ENCODE peak calls at places on chromosomes 16 and 17, in ten cellular contexts. H, Z, Y, W, P, L, R, G, V and K are unnamed samples.

GRCh38 chr16:24900230-24900629 is 54.5 kb downstream of the SLC5A11 start:
- DNase-seq in H (no peak), R (no peak), V (no peak), W (no peak), L (no peak), P (peak; percentile 4), G (no peak), Y (no peak), Z (no peak), K (no peak)

GRCh38 chr17:17737938-17738894 is 57.0 kb downstream of the RAI1 start:
- DNase-seq in V (no peak), Y (peak; percentile 74), W (peak; percentile 60), P (no peak), R (peak; percentile 89), H (peak; percentile 74), G (no peak), L (no peak), Z (no peak), K (no peak)

GRCh38 chr16:66899945-66900688 is 18.6 kb downstream of the CDH16 start:
- DNase-seq in P (peak; percentile 93), R (peak; percentile 81), Z (peak; percentile 85), Y (peak; percentile 87), V (no peak), H (peak; percentile 86), W (peak; percentile 94), L (peak; percentile 82), G (peak; percentile 72), K (no peak)

GRCh38 chr17:48478224-48479013 is 48.4 kb upstream of the SKAP1 start:
- DNase-seq in W (no peak), H (no peak), R (no peak), L (no peak), V (peak; percentile 84), P (no peak), Y (no peak), Z (peak; percentile 63), G (no peak), K (no peak)

GRCh38 chr17:9389116-9389515 is 186.5 kb downstream of the STX8 start:
- DNase-seq in Z (no peak), W (no peak), V (peak; percentile 68), P (no peak), R (no peak), H (no peak), G (peak; percentile 4), L (no peak), Y (no peak), K (no peak)

GRCh38 chr17:83104577-83105505 is 25.4 kb downstream of the METRNL start:
- DNase-seq in W (no peak), L (no peak), Y (no peak), G (no peak), H (no peak), Z (no peak), V (no peak), R (peak; percentile 75), P (no peak), K (no peak)

GRCh38 chr17:9101356-9101755 is 80.0 kb downstream of the NTN1 start:
- DNase-seq in L (no peak), Y (no peak), W (no peak), Z (no peak), G (no peak), P (no peak), V (no peak), R (no peak), H (no peak), K (no peak)

GRCh38 chr17:43019418-43019817 is 2.8 kb downstream of the VAT1 start:
- DNase-seq in P (no peak), L (no peak), H (peak; percentile 44), W (no peak), G (no peak), Y (no peak), R (no peak), Z (peak; percentile 40), V (no peak), K (no peak)

GRCh38 chr17:50952889-50953288 is 86.7 kb upstream of the TOB1 start:
- DNase-seq in V (no peak), L (no peak), H (no peak), Z (no peak), Y (no peak), G (no peak), R (no peak), W (no peak), P (no peak), K (no peak)

GRCh38 chr17:56601613-56602012 is 8.1 kb downstream of the NOG start:
- DNase-seq in P (no peak), Y (no peak), L (no peak), H (no peak), R (no peak), V (no peak), W (no peak), Z (no peak), G (no peak), K (no peak)

GRCh38 chr17:73705594-73705993 is 61.3 kb upstream of the SDK2 start:
- DNase-seq in V (no peak), Z (no peak), L (no peak), G (no peak), P (no peak), R (peak; percentile 83), W (no peak), H (no peak), Y (no peak), K (no peak)

GRCh38 chr16:76791151-76791550 is 399.8 kb upstream of the MON1B start:
- DNase-seq in Z (no peak), H (no peak), V (no peak), P (no peak), R (no peak), W (no peak), Y (no peak), L (no peak), G (no peak), K (no peak)

DNA sequence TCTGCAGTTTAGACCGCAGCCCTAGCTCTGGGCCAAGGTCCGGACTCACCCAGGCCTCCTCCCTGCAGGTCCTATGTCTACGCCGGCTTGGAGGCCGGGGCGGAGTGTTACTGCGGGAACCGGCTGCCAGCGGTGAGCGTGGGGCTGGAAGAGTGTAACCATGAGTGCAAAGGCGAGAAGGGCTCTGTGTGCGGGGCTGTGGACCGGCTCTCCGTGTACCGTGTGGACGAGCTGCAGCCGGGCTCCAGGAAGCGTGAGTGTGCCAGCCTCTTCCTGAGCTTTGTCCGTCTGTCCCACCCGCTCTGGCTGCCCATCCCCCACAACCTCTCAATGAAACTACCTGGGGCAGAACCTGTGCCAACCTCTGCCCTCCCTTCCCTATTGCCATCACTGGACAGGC is 20.1 kb downstream of the WSCD1 start:
- DNase-seq in V (no peak), P (peak; percentile 47), R (no peak), Z (no peak), L (no peak), G (no peak), Y (no peak), W (no peak), H (peak; percentile 72), K (no peak)
- TF ChIP-seq EP300 in V (no peak), P (no peak), R (no peak), Z (no peak), L (no peak), G (no peak), Y (no peak), W (no peak), H (no peak), K (no peak)

GRCh38 chr16:1151424-1152122 is 1.3 kb upstream of the CACNA1H start:
- DNase-seq in W (no peak), Z (no peak), V (no peak), R (no peak), H (no peak), G (no peak), L (no peak), Y (no peak), P (no peak), K (no peak)

GRCh38 chr16:1152123-1152638 is 725 bp upstream of the CACNA1H start:
- DNase-seq in W (peak; percentile 71), V (no peak), G (no peak), P (peak; percentile 80), Y (no peak), H (no peak), L (no peak), Z (no peak), R (no peak), K (no peak)

GRCh38 chr16:1152651-1153259 is at the start of gene CACNA1H:
- DNase-seq in G (no peak), H (no peak), Y (no peak), P (no peak), W (peak; percentile 82), L (no peak), R (peak; percentile 86), V (no peak), Z (peak; percentile 94), K (no peak)

GRCh38 chr16:1149101-1149636 is 3.7 kb upstream of the CACNA1H start:
- DNase-seq in P (no peak), L (no peak), V (no peak), R (no peak), W (no peak), G (no peak), Z (no peak), Y (no peak), H (no peak), K (no peak)

DNA sequence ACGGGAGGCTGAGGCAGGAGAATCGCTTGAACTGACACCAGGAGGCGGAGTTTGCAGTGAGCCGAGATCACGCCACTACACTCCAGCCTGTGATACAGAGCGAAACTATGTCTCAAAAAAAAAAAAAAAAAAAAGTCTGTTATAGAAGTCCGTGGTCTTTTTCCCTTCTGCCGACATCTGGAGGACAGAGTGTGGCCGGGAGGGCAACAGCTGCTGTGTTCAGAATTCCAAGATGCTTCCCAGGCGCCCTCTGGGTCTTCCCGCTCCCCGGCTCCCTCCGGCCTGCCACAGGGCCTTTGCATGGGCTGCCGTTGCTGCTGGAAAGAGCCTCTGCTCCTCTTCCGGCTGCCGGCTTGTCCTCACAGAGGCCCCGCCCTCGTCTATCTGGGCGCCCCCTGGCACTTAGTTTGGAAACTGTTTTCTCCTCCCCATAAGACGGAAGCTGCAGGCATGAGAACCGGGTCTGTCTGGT is 2.4 kb upstream of the CACNA1H start:
- DNase-seq in H (no peak), R (no peak), Z (peak; percentile 74), G (peak; percentile 40), V (no peak), P (no peak), Y (no peak), L (no peak), W (peak; percentile 64), K (no peak)
- H3K4me1 ChIP-seq in H (peaks cover 7% of the 10 kb centered on the region), R (no peaks in the 10 kb centered on the region), Z (peaks cover 69% of the 10 kb centered on the region), G (peaks cover 23% of the 10 kb centered on the region), V (no peaks in the 10 kb centered on the region), P (peaks cover 45% of the 10 kb centered on the region), Y (peaks cover 27% of the 10 kb centered on the region), L (no peaks in the 10 kb centered on the region), W (peaks cover 15% of the 10 kb centered on the region), K (peaks cover 22% of the 10 kb centered on the region)

DNA sequence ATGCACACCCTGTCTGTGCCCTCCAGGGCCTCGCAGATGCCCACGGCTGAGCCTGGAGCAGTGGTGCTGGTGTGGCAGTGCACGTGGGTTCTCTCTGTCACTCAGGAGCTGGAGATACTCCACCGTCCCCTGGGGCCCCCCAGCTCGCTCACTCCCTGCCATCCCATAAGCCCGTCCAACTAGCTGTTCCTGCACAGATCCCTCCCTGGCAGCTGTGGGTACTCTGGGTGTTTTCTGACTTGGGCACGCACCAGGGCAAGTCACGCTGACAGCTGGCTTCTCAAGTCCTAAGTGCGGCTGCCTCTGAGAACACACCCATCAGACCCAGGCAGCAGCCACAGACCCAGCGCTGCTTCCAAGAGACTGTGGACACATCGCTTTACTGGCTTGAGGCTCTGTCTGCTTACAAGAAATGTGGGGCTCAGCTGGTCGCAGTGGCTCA is 25.4 kb upstream of the ITGB4 start:
- DNase-seq in H (peak; percentile 74), R (no peak), W (no peak), Z (no peak), L (no peak), V (no peak), P (peak; percentile 79), G (no peak), Y (peak; percentile 82), K (peak; percentile 83)
- H3K36me3 ChIP-seq in H (no peaks in the 10 kb centered on the region), R (peaks cover 45% of the 10 kb centered on the region), W (no peaks in the 10 kb centered on the region), Z (peaks cover 86% of the 10 kb centered on the region), L (no peaks in the 10 kb centered on the region), V (peaks cover 33% of the 10 kb centered on the region), P (peaks cover 7% of the 10 kb centered on the region), G (peaks cover 38% of the 10 kb centered on the region), Y (peaks cover 92% of the 10 kb centered on the region), K (peaks cover 12% of the 10 kb centered on the region)

GRCh38 chr17:57902800-57903759 is 52.1 kb downstream of the CUEDC1 start:
- DNase-seq in Y (peak; percentile 95), P (peak; percentile 94), L (peak; percentile 69), Z (no peak), R (no peak), H (peak; percentile 80), W (peak; percentile 37), V (peak; percentile 89), G (peak; percentile 97), K (peak; percentile 92)
- TF ChIP-seq EP300 in Y (no peak), P (no peak), L (peak; percentile 84), Z (no peak), R (peak; percentile 67), H (no peak), W (no peak), V (peak; percentile 77), G (peak; percentile 85), K (no peak)